ENCODE peak calls at places on chromosomes 16 and 17, in ten cellular contexts. U is stimulated activated naive B cell treated with anti-CD40 and anti-IgM and Interleukin-4, amounts not matched to agents 10 μg/mL and 1 μg/mL and 100 μg/mL, for 72 hours; X is astrocyte of the spinal cord; Y is naive thymus-derived CD4-positive, alpha-beta T cell; S is AG08395; R is ELR; A is amniotic epithelial cell; J is MV-4-11; B is EL; E is C1 segment of cervical spinal cord. Z is an unnamed sample.

GRCh38 chr16:85002099-85002541 is 9.2 kb downstream of the ZDHHC7 start:
- DNase-seq in J (no peak), U (no peak), A (peak; percentile 29), S (no peak), R (no peak), X (peak; percentile 20), Y (no peak), E (no peak), B (no peak), Z (no peak)

GRCh38 chr16:89863741-89864391 is 9.5 kb upstream of the TCF25 start:
- DNase-seq in J (peak; percentile 88), B (peak; percentile 13), R (peak; percentile 31), A (peak; percentile 62), Y (peak; percentile 51), U (no peak), E (no peak), S (no peak), X (peak; percentile 20), Z (peak; percentile 83)

GRCh38 chr16:48963306-48963705 is 318.3 kb downstream of the CBLN1 start:
- DNase-seq in R (peak; percentile 60), A (peak; percentile 22), S (peak; percentile 80), E (no peak), J (no peak), Y (no peak), X (peak; percentile 32), U (no peak), B (peak; percentile 75), Z (no peak)

GRCh38 chr17:48600244-48601098 is 4.3 kb downstream of the HOXB6 start:
- DNase-seq in U (no peak), B (no peak), E (no peak), J (no peak), X (peak; percentile 60), R (no peak), A (peak; percentile 94), Y (no peak), S (no peak), Z (no peak)

GRCh38 chr17:30554839-30555751 is 77.9 kb downstream of the GOSR1 start:
- DNase-seq in S (peak; percentile 15), B (peak; percentile 48), J (no peak), U (no peak), A (peak; percentile 20), E (no peak), Y (no peak), R (peak; percentile 41), X (no peak), Z (peak; percentile 68)

GRCh38 chr16:2008631-2009301 is 855 bp downstream of the ZNF598 start:
- DNase-seq in S (peak; percentile 45), Y (no peak), U (no peak), R (peak; percentile 45), X (no peak), B (peak; percentile 41), E (no peak), J (peak; percentile 47), A (peak; percentile 65), Z (peak; percentile 82)

GRCh38 chr16:87849419-87850008 is 19.8 kb downstream of the SLC7A5 start:
- DNase-seq in X (no peak), U (no peak), E (no peak), R (no peak), A (no peak), S (no peak), J (no peak), Y (no peak), B (no peak), Z (no peak)

GRCh38 chr17:72962099-72962498 is 130.4 kb downstream of the SLC39A11 start:
- DNase-seq in U (no peak), A (no peak), R (no peak), B (no peak), E (no peak), S (no peak), X (no peak), J (no peak), Y (no peak), Z (no peak)

GRCh38 chr17:42408076-42408475 is 15.0 kb downstream of the CAVIN1 start:
- DNase-seq in A (no peak), E (peak; percentile 63), S (no peak), B (no peak), J (no peak), U (no peak), R (no peak), Y (no peak), X (no peak), Z (no peak)

GRCh38 chr16:56771558-56772279 is 41.8 kb downstream of the NUP93 start:
- DNase-seq in B (no peak), X (no peak), A (no peak), J (no peak), Y (no peak), U (no peak), S (peak; percentile 19), E (no peak), R (no peak), Z (no peak)

GRCh38 chr17:48997103-48997826 is at the start of gene IGF2BP1:
- DNase-seq in U (no peak), A (peak; percentile 65), E (no peak), S (no peak), B (peak; percentile 71), X (peak; percentile 84), Y (no peak), R (peak; percentile 88), J (peak; percentile 52), Z (no peak)

GRCh38 chr16:23673971-23674614 is 4.6 kb upstream of the PLK1 start:
- DNase-seq in S (no peak), E (no peak), Y (no peak), R (no peak), X (no peak), A (no peak), J (no peak), U (no peak), B (no peak), Z (no peak)

GRCh38 chr16:71746442-71747046 is 22.0 kb upstream of the PHLPP2 start:
- DNase-seq in J (peak; percentile 20), S (peak; percentile 42), B (peak; percentile 29), A (peak; percentile 53), U (no peak), Y (peak; percentile 49), E (no peak), R (peak; percentile 64), X (peak; percentile 46), Z (no peak)

GRCh38 chr16:14496047-14496770 is 133.9 kb downstream of the PARN start:
- DNase-seq in J (no peak), S (no peak), Y (no peak), E (no peak), A (no peak), R (no peak), U (no peak), B (no peak), X (no peak), Z (no peak)

GRCh38 chr17:37054894-37055293 is 106.1 kb downstream of the AATF start:
- DNase-seq in A (no peak), U (no peak), X (no peak), S (no peak), B (no peak), Y (no peak), R (no peak), E (no peak), J (no peak), Z (no peak)

GRCh38 chr17:78746263-78746948 is 35.7 kb downstream of the CYTH1 start:
- DNase-seq in A (no peak), S (no peak), E (no peak), Y (no peak), R (no peak), X (no peak), B (no peak), U (no peak), J (peak; percentile 30), Z (no peak)

GRCh38 chr17:30211371-30211770 is 24.1 kb downstream of the SLC6A4 start:
- DNase-seq in S (no peak), J (no peak), B (no peak), E (no peak), A (no peak), X (no peak), R (no peak), U (no peak), Y (no peak), Z (peak; percentile 36)

GRCh38 chr16:3968556-3968955 is 88.0 kb upstream of the CREBBP start:
- DNase-seq in R (no peak), Y (no peak), B (no peak), U (no peak), A (no peak), J (no peak), S (no peak), X (no peak), E (no peak), Z (no peak)

GRCh38 chr17:82520041-82520910 is 744 bp downstream of the FOXK2 start:
- DNase-seq in S (no peak), X (no peak), A (no peak), U (peak; percentile 21), Y (peak; percentile 40), E (no peak), J (peak; percentile 44), R (peak; percentile 47), B (peak; percentile 30), Z (peak; percentile 87)

GRCh38 chr17:2087597-2088211 is 32.8 kb downstream of the HIC1 start:
- DNase-seq in J (peak; percentile 99), Y (no peak), S (no peak), A (no peak), R (peak; percentile 36), X (no peak), E (no peak), U (peak; percentile 83), B (no peak), Z (peak; percentile 87)

GRCh38 chr17:65931246-65932149 is 260.4 kb downstream of the CEP112 start:
- DNase-seq in R (no peak), S (no peak), U (no peak), B (peak; percentile 31), E (no peak), Y (no peak), X (peak; percentile 26), A (peak; percentile 14), J (no peak), Z (no peak)

GRCh38 chr16:27430923-27431484 is 29.0 kb downstream of the IL21R start:
- DNase-seq in E (no peak), J (peak; percentile 93), A (peak; percentile 26), R (peak; percentile 15), S (no peak), B (no peak), Y (no peak), X (no peak), U (peak; percentile 89), Z (peak; percentile 71)

GRCh38 chr17:17029938-17030337 is 12.3 kb upstream of the MPRIP start:
- DNase-seq in Y (no peak), X (no peak), J (no peak), U (no peak), S (no peak), E (no peak), B (no peak), R (no peak), A (no peak), Z (no peak)

GRCh38 chr17:38341035-38341721 is 2.6 kb downstream of the GPR179 start:
- DNase-seq in B (peak; percentile 20), E (peak; percentile 53), R (peak; percentile 19), X (peak; percentile 12), Y (no peak), A (no peak), U (no peak), J (peak; percentile 62), S (no peak), Z (no peak)

GRCh38 chr16:81652798-81653505 is 126.1 kb upstream of the PLCG2 start:
- DNase-seq in X (no peak), E (no peak), B (no peak), R (no peak), U (no peak), A (no peak), Y (no peak), J (no peak), S (no peak), Z (no peak)

GRCh38 chr16:86768999-86769398 is 190.7 kb downstream of the FOXL1 start:
- DNase-seq in X (peak; percentile 57), S (no peak), R (no peak), A (no peak), E (no peak), Y (no peak), J (no peak), U (no peak), B (peak; percentile 25), Z (no peak)

GRCh38 chr17:81099888-81100287 is 64.9 kb downstream of the BAIAP2 start:
- DNase-seq in R (no peak), J (no peak), E (no peak), Y (no peak), U (no peak), X (no peak), B (no peak), S (no peak), A (no peak), Z (no peak)

GRCh38 chr17:4532860-4533521 is 22.2 kb downstream of the MYBBP1A start:
- DNase-seq in R (no peak), B (no peak), U (no peak), E (no peak), A (no peak), X (no peak), J (no peak), Y (no peak), S (no peak), Z (no peak)